ENCODE peak calls at places on chromosomes 6 and 20, in eight cellular contexts. I is lung; B is CD8-positive, alpha-beta T cell; D is retinal pigment epithelial cell; U is kidney epithelial cell; E is cardiac fibroblast; P is fibroblast of mammary gland; W is AG09309. Q is an unnamed sample.

GRCh38 chr6:90386796-90387390 is 90.2 kb upstream of the BACH2 start:
- DNase-seq in P (no peak), D (no peak), U (no peak), B (no peak), I (no peak), E (no peak), W (no peak), Q (no peak)

GRCh38 chr6:28000351-28001045 is 43.5 kb downstream of the OR2B6 start:
- DNase-seq in P (no peak), E (no peak), I (no peak), D (no peak), B (no peak), U (no peak), W (no peak), Q (no peak)

GRCh38 chr20:3203315-3204123 is 963 bp downstream of the DDRGK1 start:
- DNase-seq in D (no peak), P (peak), B (peak), I (peak), W (no peak), U (no peak), E (peak), Q (no peak)

GRCh38 chr6:48087448-48087847 is 23.5 kb downstream of the PTCHD4 start:
- DNase-seq in I (no peak), U (no peak), B (no peak), W (no peak), E (peak), D (no peak), P (peak), Q (no peak)

GRCh38 chr6:108650781-108651180 is 90.1 kb downstream of the FOXO3 start:
- DNase-seq in E (peak), I (no peak), D (no peak), W (peak), U (no peak), B (no peak), P (peak), Q (no peak)

GRCh38 chr6:44076366-44077200 is 50.7 kb downstream of the MRPL14 start:
- DNase-seq in I (no peak), W (no peak), E (no peak), P (no peak), B (no peak), U (no peak), D (no peak), Q (no peak)

GRCh38 chr6:139172151-139172550 is 37.3 kb downstream of the HECA start:
- DNase-seq in W (no peak), I (no peak), U (no peak), D (no peak), B (no peak), P (no peak), E (no peak), Q (no peak)

GRCh38 chr20:313948-314347 is 11.4 kb upstream of the SOX12 start:
- DNase-seq in P (peak), U (no peak), W (no peak), E (peak), I (no peak), B (no peak), D (no peak), Q (no peak)

GRCh38 chr6:15058200-15059070 is 187.4 kb upstream of the JARID2 start:
- DNase-seq in U (no peak), I (no peak), B (no peak), E (no peak), P (no peak), D (no peak), W (no peak), Q (no peak)

GRCh38 chr20:32474967-32475819 is 109.9 kb downstream of the NOL4L start:
- DNase-seq in B (no peak), U (peak), P (peak), E (peak), D (peak), I (peak), W (peak), Q (peak)

GRCh38 chr6:33116881-33117711 is 41.3 kb downstream of the HLA-DPB1 start:
- DNase-seq in B (no peak), D (no peak), P (no peak), E (no peak), W (no peak), U (no peak), I (no peak), Q (no peak)

GRCh38 chr6:44253307-44254101 is 3.8 kb downstream of the SLC35B2 start:
- DNase-seq in B (peak), I (no peak), D (no peak), E (peak), U (no peak), P (peak), W (no peak), Q (no peak)

GRCh38 chr6:52215787-52216186 is 28.5 kb downstream of the IL17F start:
- DNase-seq in E (no peak), D (no peak), B (no peak), U (no peak), P (no peak), I (no peak), W (no peak), Q (no peak)

GRCh38 chr20:58175836-58176235 is 52.6 kb downstream of the ANKRD60 start:
- DNase-seq in D (no peak), E (no peak), W (no peak), B (no peak), P (no peak), I (no peak), U (no peak), Q (no peak)

GRCh38 chr6:3699231-3699630 is 52.3 kb downstream of the PXDC1 start:
- DNase-seq in E (no peak), P (no peak), W (no peak), B (no peak), D (no peak), U (no peak), I (no peak), Q (no peak)

GRCh38 chr6:111660531-111660930 is 54.9 kb upstream of the TRAF3IP2 start:
- DNase-seq in P (no peak), D (no peak), B (no peak), U (no peak), I (no peak), E (no peak), W (no peak), Q (no peak)

GRCh38 chr6:149750136-149750609 is 632 bp downstream of the PCMT1 start:
- DNase-seq in I (peak), P (peak), B (peak), W (no peak), D (peak), U (no peak), E (peak), Q (no peak)

GRCh38 chr20:43849496-43850197 is 65.0 kb upstream of the TOX2 start:
- DNase-seq in U (no peak), W (no peak), P (peak), I (peak), E (peak), B (no peak), D (no peak), Q (peak)

GRCh38 chr6:66326228-66326627 is 619.2 kb upstream of the EYS start:
- DNase-seq in P (no peak), E (no peak), I (no peak), D (no peak), U (no peak), B (no peak), W (no peak), Q (no peak)

GRCh38 chr6:80641591-80641990 is 535.1 kb downstream of the BCKDHB start:
- DNase-seq in P (peak), B (no peak), D (no peak), I (no peak), W (no peak), U (no peak), E (peak), Q (no peak)

GRCh38 chr20:48283470-48284110 is 498.3 kb upstream of the SULF2 start:
- DNase-seq in D (peak), W (peak), P (peak), B (no peak), E (peak), U (peak), I (peak), Q (peak)

GRCh38 chr6:23584134-23584763 is 541.8 kb upstream of the NRSN1 start:
- DNase-seq in E (no peak), D (no peak), P (peak), W (no peak), U (no peak), B (no peak), I (no peak), Q (no peak)

GRCh38 chr20:41038878-41039404 is 10.3 kb downstream of the TOP1 start:
- DNase-seq in W (no peak), B (no peak), D (no peak), P (no peak), U (no peak), E (no peak), I (no peak), Q (no peak)

GRCh38 chr20:9582137-9582536 is 67.7 kb downstream of the LAMP5 start:
- DNase-seq in I (no peak), D (no peak), U (no peak), E (no peak), B (no peak), W (no peak), P (no peak), Q (no peak)

GRCh38 chr6:106383573-106383972 is 23.1 kb downstream of the CRYBG1 start:
- DNase-seq in P (peak), I (no peak), D (no peak), B (no peak), W (no peak), U (no peak), E (peak), Q (no peak)

GRCh38 chr20:47150403-47151152 is 205.9 kb downstream of the ZMYND8 start:
- DNase-seq in I (peak), B (no peak), U (no peak), D (no peak), E (peak), W (no peak), P (peak), Q (no peak)

GRCh38 chr6:105137388-105137787 is 42.4 kb downstream of the POPDC3 start:
- DNase-seq in D (no peak), E (peak), B (no peak), W (no peak), P (no peak), U (no peak), I (no peak), Q (no peak)

GRCh38 chr6:36752886-36753506 is 55.4 kb downstream of the RAB44 start:
- DNase-seq in P (no peak), W (no peak), B (no peak), E (no peak), I (no peak), U (no peak), D (no peak), Q (no peak)

GRCh38 chr6:120826253-120826652 is 508.0 kb downstream of the TBC1D32 start:
- DNase-seq in U (no peak), E (peak), W (no peak), D (peak), I (no peak), B (no peak), P (peak), Q (no peak)

GRCh38 chr6:150150821-150151646 is 8.2 kb downstream of the PPP1R14C start:
- DNase-seq in D (no peak), P (no peak), W (no peak), B (no peak), E (no peak), I (no peak), U (no peak), Q (no peak)

GRCh38 chr20:47137231-47137865 is 219.2 kb downstream of the ZMYND8 start:
- DNase-seq in D (no peak), P (peak), W (no peak), U (no peak), E (peak), B (no peak), I (no peak), Q (no peak)

GRCh38 chr6:143901885-143902708 is 37.8 kb downstream of the ZC2HC1B start:
- DNase-seq in D (no peak), E (peak), P (peak), W (peak), I (no peak), U (no peak), B (no peak), Q (no peak)

GRCh38 chr20:12847862-12848261 is 160.9 kb upstream of the SPTLC3 start:
- DNase-seq in P (peak), W (no peak), U (no peak), B (no peak), I (no peak), E (no peak), D (no peak), Q (no peak)

GRCh38 chr6:124590001-124590400 is 372.2 kb upstream of the RNF217 start:
- DNase-seq in U (no peak), B (no peak), W (no peak), I (no peak), D (no peak), P (no peak), E (no peak), Q (no peak)

GRCh38 chr6:168232046-168232445 is 87.5 kb downstream of the DACT2 start:
- DNase-seq in I (no peak), D (no peak), W (no peak), E (no peak), U (no peak), B (no peak), P (no peak), Q (no peak)

GRCh38 chr20:20549267-20549612 is 163.2 kb downstream of the RALGAPA2 start:
- DNase-seq in W (no peak), E (peak), I (no peak), P (peak), U (no peak), B (no peak), D (no peak), Q (no peak)

DNA sequence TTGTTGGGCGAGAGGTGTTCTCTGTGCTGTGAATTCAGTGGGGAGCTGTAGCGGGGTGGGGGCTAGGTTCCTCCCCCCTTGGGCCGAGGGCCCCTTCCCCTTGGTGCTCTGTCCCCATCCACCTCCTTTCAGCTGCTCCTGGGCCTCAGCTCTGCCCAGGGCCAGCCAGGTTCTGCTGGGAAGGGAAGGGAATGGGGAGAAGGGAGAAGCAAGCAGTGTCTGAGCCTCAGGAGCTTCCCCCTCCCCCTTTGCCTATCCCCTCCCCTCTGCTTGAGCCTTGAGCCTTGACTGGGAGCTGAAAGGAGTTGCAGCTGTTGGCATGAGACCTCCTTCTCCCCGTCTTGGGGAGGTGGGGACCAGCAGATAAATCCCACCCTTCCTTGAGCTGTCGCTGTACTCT is 576 bp upstream of the RRP36 start:
- DNase-seq in B (no peak), W (no peak), U (no peak), E (no peak), D (no peak), P (no peak), I (no peak), Q (no peak)
- H3K4me3 ChIP-seq in B (peak), W (peak), U (peak), E (no peak), D (peak), P (peak), I (no peak), Q (no peak)

GRCh38 chr20:22455259-22455658 is 129.1 kb downstream of the FOXA2 start:
- DNase-seq in W (no peak), U (no peak), B (no peak), I (no peak), D (no peak), E (no peak), P (no peak), Q (no peak)

GRCh38 chr20:22456109-22456508 is 128.3 kb downstream of the FOXA2 start:
- DNase-seq in W (no peak), P (no peak), I (no peak), U (no peak), E (no peak), B (no peak), D (no peak), Q (no peak)

GRCh38 chr20:22452442-22453011 is 131.8 kb downstream of the FOXA2 start:
- DNase-seq in W (no peak), U (no peak), D (no peak), B (no peak), I (no peak), P (no peak), E (no peak), Q (no peak)

GRCh38 chr20:22450540-22450939 is 133.8 kb downstream of the FOXA2 start:
- DNase-seq in P (no peak), U (no peak), B (no peak), W (no peak), I (no peak), E (no peak), D (no peak), Q (no peak)

GRCh38 chr20:22453244-22454080 is 130.9 kb downstream of the FOXA2 start:
- DNase-seq in B (no peak), W (no peak), D (no peak), P (peak), U (no peak), E (peak), I (no peak), Q (no peak)
- TF ChIP-seq CTCF in B (no peak), W (peak), D (peak), P (peak), U (peak), E (peak), I (peak), Q (peak)

DNA sequence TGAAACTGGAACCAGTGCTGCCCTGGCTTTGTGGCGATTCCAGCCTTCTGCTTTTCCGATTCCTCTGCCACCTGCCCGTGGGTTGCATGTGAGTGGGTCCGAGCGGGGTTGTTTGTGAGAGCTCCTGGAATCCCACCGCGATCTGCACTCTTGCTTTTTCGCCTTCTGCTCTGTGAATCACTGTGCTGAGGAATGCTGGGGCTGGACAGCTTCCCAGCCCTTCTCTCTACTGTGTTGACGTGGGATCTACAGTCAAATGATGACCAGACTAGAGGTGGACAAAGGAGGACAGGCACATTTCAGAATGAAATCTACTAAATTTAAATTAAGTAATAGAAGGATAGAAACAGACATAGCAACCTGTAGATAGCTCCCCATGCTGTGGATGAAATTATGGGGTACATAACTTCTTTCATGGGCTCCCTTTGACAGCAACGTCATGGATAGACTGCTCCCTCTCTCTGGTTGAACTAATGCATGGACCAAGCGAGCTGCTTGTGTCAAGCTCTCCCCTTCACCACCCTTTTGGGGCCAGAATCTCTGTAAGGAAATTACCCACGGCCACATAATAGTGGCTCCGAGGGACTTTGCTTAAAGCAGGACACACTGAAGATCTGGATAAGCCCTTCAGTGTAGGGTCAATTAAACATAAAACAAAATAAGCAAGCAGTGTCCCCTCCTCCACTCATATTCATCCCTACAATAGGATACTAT is 2.0 kb downstream of the FNDC1 start:
- DNase-seq in P (peak), U (no peak), I (no peak), B (no peak), W (no peak), E (peak), D (no peak), Q (no peak)
- H3K4me3 ChIP-seq in P (no peak), U (no peak), I (no peak), B (no peak), W (peak), E (peak), D (no peak), Q (peak)

GRCh38 chr20:61252601-61253263 is 671 bp downstream of the CDH4 start:
- DNase-seq in I (no peak), B (no peak), P (no peak), W (no peak), U (no peak), E (peak), D (no peak), Q (no peak)

GRCh38 chr20:61253640-61254511 is 1.8 kb downstream of the CDH4 start:
- DNase-seq in U (no peak), E (peak), W (no peak), D (no peak), I (no peak), P (peak), B (no peak), Q (no peak)

GRCh38 chr20:61251529-61252393 is at the start of gene CDH4:
- DNase-seq in W (no peak), P (no peak), E (no peak), I (no peak), B (no peak), D (no peak), U (no peak), Q (no peak)

GRCh38 chr20:61254881-61255589 is 3.0 kb downstream of the CDH4 start:
- DNase-seq in P (peak), B (no peak), E (peak), D (no peak), U (peak), I (no peak), W (no peak), Q (no peak)

DNA sequence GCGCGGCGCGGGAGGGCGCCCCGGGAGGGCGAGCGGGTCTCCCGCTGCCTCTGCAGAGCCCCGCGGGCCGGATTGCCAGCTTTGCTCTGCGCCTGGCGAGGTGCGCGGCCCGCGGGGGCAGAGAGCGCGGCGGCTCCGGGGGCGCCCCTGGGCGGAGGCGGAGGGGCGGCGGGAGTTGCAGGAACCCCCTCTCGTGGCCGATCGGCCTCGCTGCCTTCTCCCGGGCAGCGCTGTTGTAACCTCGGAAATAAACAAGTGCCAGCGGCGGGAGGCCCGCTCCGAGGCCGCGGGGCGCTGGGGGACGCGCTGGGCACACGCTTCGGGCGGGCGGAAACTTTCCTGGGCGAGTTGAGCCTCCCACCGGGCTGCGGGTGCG is 1.2 kb downstream of the CDH4 start:
- DNase-seq in P (peak), U (no peak), W (no peak), B (no peak), I (no peak), E (peak), D (no peak), Q (no peak)
- TF ChIP-seq CTCF in P (no peak), U (peak), W (peak), B (no peak), I (no peak), E (no peak), D (peak), Q (peak)

GRCh38 chr6:35718911-35719381 is 17.9 kb upstream of the ARMC12 start:
- DNase-seq in P (no peak), B (no peak), I (no peak), W (no peak), D (no peak), E (no peak), U (no peak), Q (no peak)

GRCh38 chr6:35717449-35718353 is 19.1 kb upstream of the ARMC12 start:
- DNase-seq in U (no peak), B (no peak), W (no peak), D (no peak), I (no peak), E (no peak), P (no peak), Q (no peak)

GRCh38 chr6:35716798-35717197 is 20.0 kb upstream of the ARMC12 start:
- DNase-seq in P (no peak), W (no peak), E (no peak), B (no peak), D (no peak), U (no peak), I (no peak), Q (no peak)

GRCh38 chr6:35719407-35719829 is 17.4 kb upstream of the ARMC12 start:
- DNase-seq in U (no peak), I (no peak), W (no peak), D (no peak), B (no peak), P (no peak), E (no peak), Q (no peak)

DNA sequence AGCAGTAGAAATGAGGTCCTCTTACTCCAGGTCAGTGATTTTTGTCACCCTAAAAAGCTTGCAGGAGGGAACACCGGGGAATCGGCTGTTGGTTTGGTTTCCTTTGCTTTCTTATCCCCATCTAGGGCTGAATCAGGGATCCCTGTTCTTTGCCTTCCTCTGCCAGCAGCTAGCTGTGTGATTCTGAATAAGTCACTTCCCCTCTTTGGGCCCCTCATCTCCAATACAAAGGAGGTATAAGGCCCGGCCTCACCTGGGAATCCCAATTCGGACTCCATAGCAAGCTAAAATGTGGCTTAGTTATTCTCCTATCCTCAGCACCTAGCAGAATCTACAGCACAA is 18.5 kb upstream of the ARMC12 start:
- DNase-seq in B (no peak), I (no peak), W (no peak), E (no peak), P (no peak), D (no peak), U (no peak), Q (no peak)
- H3K4me3 ChIP-seq in B (no peak), I (no peak), W (no peak), E (no peak), P (no peak), D (no peak), U (no peak), Q (no peak)